ENCODE peak calls at places on chromosomes 5 and 9, in seven cellular contexts. One of them, this sample, is unnamed.

GRCh38 chr5:172502969-172503368 is 48.6 kb upstream of the SH3PXD2B start:
- DNase-seq in body of pancreas: no peak
- DNase-seq in posterior cingulate gyrus: no peak
- DNase-seq in A549: peak
- DNase-seq in iris pigment epithelial cell: peak
- DNase-seq in HT1080: peak
- DNase-seq in WTC11: no peak
- DNase-seq in this sample: no peak

GRCh38 chr5:157076558-157076957 is 17.6 kb upstream of the HAVCR1 start:
- DNase-seq in posterior cingulate gyrus: no peak
- DNase-seq in body of pancreas: no peak
- DNase-seq in HT1080: peak
- DNase-seq in WTC11: no peak
- DNase-seq in iris pigment epithelial cell: peak
- DNase-seq in A549: no peak
- DNase-seq in this sample: no peak

GRCh38 chr9:91750343-91750742 is 199.7 kb downstream of the ROR2 start:
- DNase-seq in body of pancreas: no peak
- DNase-seq in A549: no peak
- DNase-seq in iris pigment epithelial cell: no peak
- DNase-seq in WTC11: no peak
- DNase-seq in HT1080: no peak
- DNase-seq in posterior cingulate gyrus: peak
- DNase-seq in this sample: no peak

GRCh38 chr5:133785182-133785581 is 172.8 kb upstream of the FSTL4 start:
- DNase-seq in posterior cingulate gyrus: no peak
- DNase-seq in iris pigment epithelial cell: no peak
- DNase-seq in body of pancreas: no peak
- DNase-seq in WTC11: peak
- DNase-seq in A549: no peak
- DNase-seq in HT1080: no peak
- DNase-seq in this sample: no peak

GRCh38 chr9:35519697-35520403 is 29.9 kb downstream of the RUSC2 start:
- DNase-seq in posterior cingulate gyrus: no peak
- DNase-seq in body of pancreas: no peak
- DNase-seq in WTC11: no peak
- DNase-seq in A549: no peak
- DNase-seq in HT1080: no peak
- DNase-seq in iris pigment epithelial cell: no peak
- DNase-seq in this sample: no peak

GRCh38 chr5:142915840-142916424 is 145.8 kb downstream of the ARHGAP26 start:
- DNase-seq in iris pigment epithelial cell: peak
- DNase-seq in body of pancreas: peak
- DNase-seq in HT1080: peak
- DNase-seq in A549: peak
- DNase-seq in posterior cingulate gyrus: no peak
- DNase-seq in WTC11: peak
- DNase-seq in this sample: no peak

GRCh38 chr9:96253059-96253696 is 48.8 kb downstream of the HSD17B3 start:
- DNase-seq in A549: no peak
- DNase-seq in posterior cingulate gyrus: no peak
- DNase-seq in WTC11: peak
- DNase-seq in HT1080: no peak
- DNase-seq in iris pigment epithelial cell: no peak
- DNase-seq in body of pancreas: no peak
- DNase-seq in this sample: no peak

GRCh38 chr5:171421331-171422262 is 2.1 kb downstream of the FGF18 start:
- DNase-seq in iris pigment epithelial cell: no peak
- DNase-seq in A549: no peak
- DNase-seq in posterior cingulate gyrus: no peak
- DNase-seq in WTC11: no peak
- DNase-seq in body of pancreas: no peak
- DNase-seq in HT1080: no peak
- DNase-seq in this sample: no peak

GRCh38 chr5:14405706-14406553 is 175.7 kb upstream of the OTULINL start:
- DNase-seq in posterior cingulate gyrus: no peak
- DNase-seq in iris pigment epithelial cell: no peak
- DNase-seq in HT1080: peak
- DNase-seq in A549: no peak
- DNase-seq in body of pancreas: peak
- DNase-seq in WTC11: no peak
- DNase-seq in this sample: no peak

GRCh38 chr9:35736201-35736633 is 3.8 kb downstream of the CREB3 start:
- DNase-seq in HT1080: peak
- DNase-seq in WTC11: peak
- DNase-seq in posterior cingulate gyrus: no peak
- DNase-seq in iris pigment epithelial cell: peak
- DNase-seq in A549: peak
- DNase-seq in body of pancreas: peak
- DNase-seq in this sample: no peak

GRCh38 chr9:3331801-3332200 is 194.0 kb downstream of the RFX3 start:
- DNase-seq in iris pigment epithelial cell: peak
- DNase-seq in HT1080: peak
- DNase-seq in WTC11: peak
- DNase-seq in body of pancreas: peak
- DNase-seq in A549: no peak
- DNase-seq in posterior cingulate gyrus: no peak
- DNase-seq in this sample: no peak

GRCh38 chr5:16082053-16082452 is 97.5 kb downstream of the MARCHF11 start:
- DNase-seq in HT1080: peak
- DNase-seq in iris pigment epithelial cell: peak
- DNase-seq in WTC11: no peak
- DNase-seq in posterior cingulate gyrus: no peak
- DNase-seq in body of pancreas: no peak
- DNase-seq in A549: no peak
- DNase-seq in this sample: no peak

GRCh38 chr9:3241290-3241689 is 284.5 kb downstream of the RFX3 start:
- DNase-seq in HT1080: no peak
- DNase-seq in body of pancreas: peak
- DNase-seq in posterior cingulate gyrus: no peak
- DNase-seq in WTC11: no peak
- DNase-seq in iris pigment epithelial cell: peak
- DNase-seq in A549: no peak
- DNase-seq in this sample: no peak

GRCh38 chr9:5435912-5436311 is 1.8 kb downstream of the PLGRKT start:
- DNase-seq in iris pigment epithelial cell: no peak
- DNase-seq in HT1080: no peak
- DNase-seq in A549: no peak
- DNase-seq in posterior cingulate gyrus: no peak
- DNase-seq in body of pancreas: no peak
- DNase-seq in WTC11: no peak
- DNase-seq in this sample: no peak

GRCh38 chr5:42583322-42583721 is 160.1 kb downstream of the GHR start:
- DNase-seq in body of pancreas: peak
- DNase-seq in iris pigment epithelial cell: peak
- DNase-seq in HT1080: peak
- DNase-seq in posterior cingulate gyrus: no peak
- DNase-seq in A549: peak
- DNase-seq in WTC11: peak
- DNase-seq in this sample: no peak

GRCh38 chr9:96655198-96655851 is at the start of gene PRXL2C:
- DNase-seq in iris pigment epithelial cell: peak
- DNase-seq in posterior cingulate gyrus: peak
- DNase-seq in A549: peak
- DNase-seq in WTC11: peak
- DNase-seq in HT1080: peak
- DNase-seq in body of pancreas: peak
- DNase-seq in this sample: peak

GRCh38 chr9:17225407-17225806 is 90.6 kb downstream of the CNTLN start:
- DNase-seq in posterior cingulate gyrus: no peak
- DNase-seq in HT1080: no peak
- DNase-seq in WTC11: no peak
- DNase-seq in iris pigment epithelial cell: no peak
- DNase-seq in A549: no peak
- DNase-seq in body of pancreas: no peak
- DNase-seq in this sample: no peak

GRCh38 chr9:115118471-115119156 is 657 bp upstream of the TNC start:
- DNase-seq in posterior cingulate gyrus: peak
- DNase-seq in HT1080: peak
- DNase-seq in iris pigment epithelial cell: peak
- DNase-seq in WTC11: peak
- DNase-seq in A549: peak
- DNase-seq in body of pancreas: peak
- DNase-seq in this sample: peak

GRCh38 chr9:91037511-91038482 is 236.2 kb downstream of the SYK start:
- DNase-seq in WTC11: no peak
- DNase-seq in body of pancreas: peak
- DNase-seq in posterior cingulate gyrus: no peak
- DNase-seq in A549: peak
- DNase-seq in iris pigment epithelial cell: peak
- DNase-seq in HT1080: peak
- DNase-seq in this sample: peak

GRCh38 chr5:56516034-56516433 is 282.9 kb upstream of the ANKRD55 start:
- DNase-seq in body of pancreas: no peak
- DNase-seq in posterior cingulate gyrus: no peak
- DNase-seq in A549: no peak
- DNase-seq in HT1080: no peak
- DNase-seq in WTC11: no peak
- DNase-seq in iris pigment epithelial cell: no peak
- DNase-seq in this sample: no peak

GRCh38 chr5:176890455-176891330 is 8.5 kb downstream of the HK3 start:
- DNase-seq in HT1080: no peak
- DNase-seq in iris pigment epithelial cell: no peak
- DNase-seq in body of pancreas: no peak
- DNase-seq in WTC11: no peak
- DNase-seq in posterior cingulate gyrus: no peak
- DNase-seq in A549: no peak
- DNase-seq in this sample: no peak

GRCh38 chr9:82354260-82354659 is 365.7 kb downstream of the SPATA31D1 start:
- DNase-seq in body of pancreas: no peak
- DNase-seq in iris pigment epithelial cell: peak
- DNase-seq in HT1080: peak
- DNase-seq in WTC11: no peak
- DNase-seq in A549: no peak
- DNase-seq in posterior cingulate gyrus: no peak
- DNase-seq in this sample: peak

GRCh38 chr5:33238826-33239670 is 201.7 kb upstream of the TARS1 start:
- DNase-seq in iris pigment epithelial cell: no peak
- DNase-seq in body of pancreas: no peak
- DNase-seq in A549: no peak
- DNase-seq in HT1080: peak
- DNase-seq in posterior cingulate gyrus: no peak
- DNase-seq in WTC11: no peak
- DNase-seq in this sample: no peak

GRCh38 chr5:107532182-107532878 is 138.4 kb downstream of the EFNA5 start:
- DNase-seq in posterior cingulate gyrus: no peak
- DNase-seq in HT1080: no peak
- DNase-seq in A549: no peak
- DNase-seq in WTC11: no peak
- DNase-seq in body of pancreas: no peak
- DNase-seq in iris pigment epithelial cell: no peak
- DNase-seq in this sample: no peak

GRCh38 chr9:23538604-23539003 is 287.4 kb downstream of the ELAVL2 start:
- DNase-seq in posterior cingulate gyrus: no peak
- DNase-seq in body of pancreas: no peak
- DNase-seq in A549: no peak
- DNase-seq in WTC11: no peak
- DNase-seq in HT1080: no peak
- DNase-seq in iris pigment epithelial cell: no peak
- DNase-seq in this sample: no peak

GRCh38 chr5:443239-444151 is 519 bp downstream of the EXOC3 start:
- DNase-seq in iris pigment epithelial cell: no peak
- DNase-seq in posterior cingulate gyrus: no peak
- DNase-seq in A549: peak
- DNase-seq in HT1080: no peak
- DNase-seq in body of pancreas: no peak
- DNase-seq in WTC11: peak
- DNase-seq in this sample: no peak

GRCh38 chr9:703392-703791 is 138.1 kb upstream of the DMRT1 start:
- DNase-seq in iris pigment epithelial cell: no peak
- DNase-seq in A549: no peak
- DNase-seq in posterior cingulate gyrus: no peak
- DNase-seq in WTC11: no peak
- DNase-seq in body of pancreas: no peak
- DNase-seq in HT1080: no peak
- DNase-seq in this sample: no peak

GRCh38 chr9:69058101-69058500 is 22.5 kb downstream of the FXN start:
- DNase-seq in HT1080: no peak
- DNase-seq in posterior cingulate gyrus: no peak
- DNase-seq in iris pigment epithelial cell: no peak
- DNase-seq in WTC11: no peak
- DNase-seq in A549: no peak
- DNase-seq in body of pancreas: no peak
- DNase-seq in this sample: no peak

GRCh38 chr5:62621280-62621679 is 42.7 kb downstream of the LRRC70 start:
- DNase-seq in WTC11: peak
- DNase-seq in A549: no peak
- DNase-seq in HT1080: no peak
- DNase-seq in iris pigment epithelial cell: no peak
- DNase-seq in body of pancreas: no peak
- DNase-seq in posterior cingulate gyrus: no peak
- DNase-seq in this sample: no peak

GRCh38 chr9:98104445-98104881 is 14.6 kb downstream of the TRIM14 start:
- DNase-seq in HT1080: no peak
- DNase-seq in iris pigment epithelial cell: no peak
- DNase-seq in body of pancreas: no peak
- DNase-seq in posterior cingulate gyrus: no peak
- DNase-seq in A549: no peak
- DNase-seq in WTC11: no peak
- DNase-seq in this sample: no peak

GRCh38 chr5:76964018-76964417 is 11.2 kb downstream of the CRHBP start:
- DNase-seq in HT1080: no peak
- DNase-seq in WTC11: no peak
- DNase-seq in A549: no peak
- DNase-seq in iris pigment epithelial cell: no peak
- DNase-seq in posterior cingulate gyrus: no peak
- DNase-seq in body of pancreas: no peak
- DNase-seq in this sample: no peak

GRCh38 chr9:121637441-121638222 is 13.8 kb upstream of the DAB2IP start:
- DNase-seq in posterior cingulate gyrus: peak
- DNase-seq in iris pigment epithelial cell: no peak
- DNase-seq in A549: peak
- DNase-seq in HT1080: peak
- DNase-seq in body of pancreas: no peak
- DNase-seq in WTC11: no peak
- DNase-seq in this sample: no peak

GRCh38 chr9:35940474-35941467 is 17.2 kb downstream of the OR2S2 start:
- DNase-seq in body of pancreas: no peak
- DNase-seq in iris pigment epithelial cell: no peak
- DNase-seq in posterior cingulate gyrus: no peak
- DNase-seq in WTC11: no peak
- DNase-seq in HT1080: peak
- DNase-seq in A549: no peak
- DNase-seq in this sample: no peak

GRCh38 chr5:95084757-95085156 is 200.1 kb downstream of the MCTP1 start:
- DNase-seq in A549: no peak
- DNase-seq in HT1080: no peak
- DNase-seq in body of pancreas: no peak
- DNase-seq in iris pigment epithelial cell: peak
- DNase-seq in posterior cingulate gyrus: no peak
- DNase-seq in WTC11: no peak
- DNase-seq in this sample: no peak

GRCh38 chr5:55303238-55303690 is 4.2 kb downstream of the DHX29 start:
- DNase-seq in body of pancreas: no peak
- DNase-seq in A549: no peak
- DNase-seq in HT1080: peak
- DNase-seq in posterior cingulate gyrus: no peak
- DNase-seq in iris pigment epithelial cell: peak
- DNase-seq in WTC11: no peak
- DNase-seq in this sample: no peak